ENCODE peak calls at places on chromosomes 13 and 19, in six cellular contexts. U is AG09309, Y is AG04449, T is dorsolateral prefrontal cortex, W is testis, L is mammary epithelial cell. B is an unnamed sample.

GRCh38 chr19:51274037-51274370 is 23.1 kb downstream of the SIGLECL1 start:
- DNase-seq in U (no peak), Y (no peak), T (no peak), W (no peak), L (no peak), B (no peak)

GRCh38 chr19:48006762-48007161 is 12.3 kb downstream of the ELSPBP1 start:
- DNase-seq in U (no peak), Y (no peak), T (no peak), W (peak), L (no peak), B (no peak)

GRCh38 chr13:99740261-99740979 is 231.1 kb downstream of the ZIC5 start:
- DNase-seq in U (no peak), Y (no peak), T (no peak), W (no peak), L (no peak), B (no peak)

GRCh38 chr13:112170823-112171569 is 104.0 kb downstream of the SOX1 start:
- DNase-seq in U (no peak), Y (no peak), T (no peak), W (no peak), L (no peak), B (no peak)

GRCh38 chr13:28338202-28338601 is 156.7 kb downstream of the FLT1 start:
- DNase-seq in U (no peak), Y (no peak), T (no peak), W (no peak), L (no peak), B (no peak)

GRCh38 chr13:53151692-53152421 is 123.2 kb downstream of the OLFM4 start:
- DNase-seq in U (no peak), Y (no peak), T (no peak), W (peak), L (no peak), B (peak)

GRCh38 chr13:61880576-61881283 is 465.1 kb upstream of the PCDH20 start:
- DNase-seq in U (no peak), Y (no peak), T (no peak), W (peak), L (no peak), B (peak)

GRCh38 chr13:48775804-48776203 is 122.1 kb downstream of the CYSLTR2 start:
- DNase-seq in U (peak), Y (peak), T (no peak), W (no peak), L (peak), B (no peak)

GRCh38 chr19:54248016-54248601 is 5.5 kb upstream of the LILRA6 start:
- DNase-seq in U (no peak), Y (no peak), T (no peak), W (no peak), L (no peak), B (no peak)

GRCh38 chr19:41995959-41996797 is 2.1 kb upstream of the ATP1A3 start:
- DNase-seq in U (no peak), Y (no peak), T (peak), W (peak), L (no peak), B (peak)

GRCh38 chr19:29810504-29810871 is 1.3 kb upstream of the CCNE1 start:
- DNase-seq in U (no peak), Y (no peak), T (peak), W (peak), L (peak), B (no peak)

GRCh38 chr13:20190481-20191310 is 2.0 kb downstream of the GJB2 start:
- DNase-seq in U (peak), Y (peak), T (no peak), W (no peak), L (peak), B (no peak)

GRCh38 chr13:20191902-20192469 is 752 bp downstream of the GJB2 start:
- DNase-seq in U (no peak), Y (no peak), T (no peak), W (peak), L (peak), B (no peak)

GRCh38 chr13:20186771-20187170 is 6.0 kb downstream of the GJB2 start:
- DNase-seq in U (no peak), Y (no peak), T (no peak), W (no peak), L (no peak), B (no peak)

GRCh38 chr13:20191311-20191901 is 1.3 kb downstream of the GJB2 start:
- DNase-seq in U (no peak), Y (no peak), T (no peak), W (no peak), L (no peak), B (no peak)

DNA sequence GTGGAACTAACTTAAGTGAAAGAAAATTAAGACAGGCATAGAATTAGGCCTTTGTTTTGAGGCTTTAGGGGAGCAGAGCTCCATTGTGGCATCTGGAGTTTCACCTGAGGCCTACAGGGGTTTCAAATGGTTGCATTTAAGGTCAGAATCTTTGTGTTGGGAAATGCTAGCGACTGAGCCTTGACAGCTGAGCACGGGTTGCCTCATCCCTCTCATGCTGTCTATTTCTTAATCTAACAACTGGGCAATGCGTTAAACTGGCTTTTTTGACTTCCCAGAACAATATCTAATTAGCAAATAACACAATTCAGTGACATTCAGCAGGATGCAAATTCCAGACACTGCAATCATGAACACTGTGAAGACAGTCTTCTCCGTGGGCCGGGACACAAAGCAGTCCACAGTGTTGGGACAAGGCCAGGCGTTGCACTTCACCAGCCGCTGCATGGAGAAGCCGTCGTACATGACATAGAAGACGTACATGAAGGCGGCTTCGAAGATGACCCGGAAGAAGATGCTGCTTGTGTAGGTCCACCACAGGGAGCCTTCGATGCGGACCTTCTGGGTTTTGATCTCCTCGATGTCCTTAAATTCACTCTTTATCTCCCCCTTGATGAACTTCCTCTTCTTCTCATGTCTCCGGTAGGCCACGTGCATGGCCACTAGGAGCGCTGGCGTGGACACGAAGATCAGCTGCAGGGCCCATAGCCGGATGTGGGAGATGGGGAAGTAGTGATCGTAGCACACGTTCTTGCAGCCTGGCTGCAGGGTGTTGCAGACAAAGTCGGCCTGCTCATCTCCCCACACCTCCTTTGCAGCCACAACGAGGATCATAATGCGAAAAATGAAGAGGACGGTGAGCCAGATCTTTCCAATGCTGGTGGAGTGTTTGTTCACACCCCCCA is 3.8 kb downstream of the GJB2 start:
- DNase-seq in U (no peak), Y (no peak), T (no peak), W (no peak), L (no peak), B (peak)
- TF ChIP-seq CTCF in U (no peak), Y (no peak), T (no peak), W (no peak), L (no peak), B (peak)

DNA sequence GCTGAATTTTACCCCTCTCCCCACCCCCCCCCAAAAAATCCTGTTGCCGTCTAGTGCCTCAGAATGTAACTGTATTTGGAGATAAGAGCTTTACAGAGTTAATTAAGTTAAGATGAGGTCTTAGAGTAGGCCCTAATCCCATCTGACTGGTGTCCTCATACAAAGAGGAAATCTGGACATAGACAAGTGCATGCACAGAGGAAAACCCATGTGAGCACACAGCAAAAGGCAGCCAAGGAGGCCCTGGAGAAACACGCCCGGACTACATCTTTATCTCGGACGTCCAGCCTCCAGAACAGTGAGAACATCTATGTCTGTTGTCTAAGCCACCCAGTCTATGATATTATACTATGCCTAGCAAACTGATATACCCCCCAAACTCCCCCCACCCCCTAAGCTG is 193.8 kb downstream of the KATNAL1 start:
- DNase-seq in U (no peak), Y (no peak), T (no peak), W (peak), L (no peak), B (peak)
- H3K4me3 ChIP-seq in U (no peak), Y (no peak), T (no peak), W (no peak), L (no peak), B (peak)

GRCh38 chr13:70842062-70842644 is 733.9 kb upstream of the KLHL1 start:
- DNase-seq in U (no peak), Y (no peak), T (no peak), W (no peak), L (no peak), B (no peak)
- TF ChIP-seq CTCF in U (no peak), Y (no peak), T (no peak), W (no peak), L (no peak), B (no peak)

GRCh38 chr19:45320997-45321775 is 1.5 kb downstream of the CKM start:
- DNase-seq in U (no peak), Y (no peak), T (no peak), W (no peak), L (peak), B (no peak)
- H3K4me3 ChIP-seq in U (no peak), Y (no peak), T (no peak), W (no peak), L (no peak), B (no peak)